ENCODE peak calls at places on chromosomes 16 and 17, in five cellular contexts. Y, O, P, W and U are unnamed samples.
A peak's percentile ranks its signal among the peaks of the same experiment; 100 is the strongest.

GRCh38 chr16:50298075-50298460 is 31.7 kb downstream of the ADCY7 start:
- DNase-seq in Y (peak; percentile 2), O (no peak), P (no peak), W (no peak), U (no peak)

GRCh38 chr17:30992551-30992950 is 21.7 kb downstream of the RNF135 start:
- DNase-seq in Y (no peak), O (no peak), P (no peak), W (no peak), U (no peak)

GRCh38 chr17:75925103-75925502 is 15.7 kb downstream of the FBF1 start:
- DNase-seq in Y (no peak), O (no peak), P (no peak), W (no peak), U (no peak)

GRCh38 chr17:46832306-46832895 is 13.9 kb upstream of the WNT3 start:
- DNase-seq in Y (no peak), O (no peak), P (no peak), W (no peak), U (no peak)

GRCh38 chr17:21524211-21524591 is 148.0 kb downstream of the KCNJ12 start:
- DNase-seq in Y (no peak), O (no peak), P (no peak), W (no peak), U (no peak)

GRCh38 chr16:89922477-89922883 is 662 bp upstream of the TUBB3 start:
- DNase-seq in Y (peak; percentile 68), O (peak; percentile 83), P (peak; percentile 66), W (no peak), U (no peak)

GRCh38 chr17:29007456-29008455 is 1.9 kb upstream of the SEZ6 start:
- DNase-seq in Y (no peak), O (no peak), P (no peak), W (no peak), U (no peak)

GRCh38 chr16:67000384-67001158 is 12.2 kb downstream of the CES4A start:
- DNase-seq in Y (peak; percentile 51), O (no peak), P (peak; percentile 77), W (peak; percentile 85), U (no peak)

GRCh38 chr17:7809086-7809790 is 24.8 kb upstream of the KDM6B start:
- DNase-seq in Y (no peak), O (no peak), P (no peak), W (no peak), U (no peak)

GRCh38 chr17:50087246-50087911 is 7.8 kb upstream of the PDK2 start:
- DNase-seq in Y (peak; percentile 78), O (no peak), P (peak; percentile 78), W (peak; percentile 76), U (no peak)

GRCh38 chr16:739560-740458 is 988 bp downstream of the CIAO3 start:
- DNase-seq in Y (no peak), O (no peak), P (no peak), W (no peak), U (no peak)

GRCh38 chr17:49402706-49403105 is 12.0 kb downstream of the PHB1 start:
- DNase-seq in Y (no peak), O (no peak), P (no peak), W (no peak), U (no peak)

GRCh38 chr16:24652209-24652712 is 77.2 kb upstream of the TNRC6A start:
- DNase-seq in Y (no peak), O (no peak), P (no peak), W (no peak), U (no peak)

DNA sequence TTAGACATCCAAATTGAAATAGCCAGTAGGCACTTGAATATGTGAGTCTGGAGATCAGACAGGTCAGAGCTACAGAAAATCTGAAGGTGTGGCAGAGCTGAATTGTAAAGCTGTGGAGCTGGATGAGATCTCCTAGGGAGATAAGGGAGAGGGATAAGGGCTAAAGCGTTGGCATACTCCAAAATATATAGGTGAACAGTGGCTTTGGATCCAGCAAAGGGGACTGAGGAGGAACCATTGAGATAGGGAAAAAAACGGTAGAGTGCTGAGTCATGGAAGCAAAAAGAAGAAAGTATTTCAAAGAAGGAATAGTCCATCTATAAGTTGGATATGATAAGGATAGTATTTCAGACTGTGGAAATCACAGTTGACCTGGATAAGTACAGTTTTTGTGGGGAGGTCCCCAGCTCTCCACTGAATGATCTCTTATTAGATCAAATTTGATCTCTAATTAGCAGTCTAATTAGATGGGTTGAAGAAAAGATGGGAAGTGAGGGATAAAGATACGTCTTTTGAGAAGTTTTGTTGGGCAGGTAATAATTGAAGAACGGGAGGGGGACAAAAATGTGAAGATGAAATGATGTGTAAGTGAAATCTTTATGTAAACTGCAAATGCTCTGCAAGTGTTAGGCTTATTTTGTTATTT is 587 bp upstream of the DBF4B start:
- DNase-seq in Y (no peak), O (no peak), P (no peak), W (no peak), U (no peak)
- H3K4me3 ChIP-seq in Y (peak overlapping the region; percentile 73), O (peak overlapping the region; percentile 72), P (no peak overlapping the region), W (peak overlapping the region; percentile 83), U (peak overlapping the region; percentile 87)

GRCh38 chr17:19414396-19415280 is 3.6 kb downstream of the RNF112 start:
- DNase-seq in Y (no peak), O (no peak), P (no peak), W (no peak), U (no peak)

GRCh38 chr17:19411641-19412040 is 609 bp downstream of the RNF112 start:
- DNase-seq in Y (no peak), O (no peak), P (no peak), W (no peak), U (no peak)

GRCh38 chr17:19412510-19412909 is 1.5 kb downstream of the RNF112 start:
- DNase-seq in Y (no peak), O (no peak), P (no peak), W (no peak), U (no peak)

GRCh38 chr17:19413725-19414124 is 2.7 kb downstream of the RNF112 start:
- DNase-seq in Y (no peak), O (no peak), P (no peak), W (no peak), U (no peak)

GRCh38 chr17:19412984-19413383 is 2.0 kb downstream of the RNF112 start:
- DNase-seq in Y (no peak), O (no peak), P (no peak), W (no peak), U (no peak)
- H3K4me3 ChIP-seq in Y (no peak overlapping the region), O (no peak overlapping the region), P (no peak overlapping the region), W (no peak overlapping the region), U (no peak overlapping the region)

GRCh38 chr17:79834575-79835469 is 4.4 kb downstream of the CBX4 start:
- DNase-seq in Y (peak; percentile 47), O (no peak), P (no peak), W (peak; percentile 68), U (no peak)

GRCh38 chr17:79837888-79838540 is 1.2 kb downstream of the CBX4 start:
- DNase-seq in Y (peak; percentile 29), O (no peak), P (peak; percentile 33), W (peak; percentile 56), U (no peak)

GRCh38 chr17:79836952-79837887 is 2.0 kb downstream of the CBX4 start:
- DNase-seq in Y (peak; percentile 77), O (no peak), P (peak; percentile 91), W (peak; percentile 95), U (no peak)

GRCh38 chr17:79835470-79835899 is 3.8 kb downstream of the CBX4 start:
- DNase-seq in Y (no peak), O (no peak), P (no peak), W (peak; percentile 62), U (no peak)

DNA sequence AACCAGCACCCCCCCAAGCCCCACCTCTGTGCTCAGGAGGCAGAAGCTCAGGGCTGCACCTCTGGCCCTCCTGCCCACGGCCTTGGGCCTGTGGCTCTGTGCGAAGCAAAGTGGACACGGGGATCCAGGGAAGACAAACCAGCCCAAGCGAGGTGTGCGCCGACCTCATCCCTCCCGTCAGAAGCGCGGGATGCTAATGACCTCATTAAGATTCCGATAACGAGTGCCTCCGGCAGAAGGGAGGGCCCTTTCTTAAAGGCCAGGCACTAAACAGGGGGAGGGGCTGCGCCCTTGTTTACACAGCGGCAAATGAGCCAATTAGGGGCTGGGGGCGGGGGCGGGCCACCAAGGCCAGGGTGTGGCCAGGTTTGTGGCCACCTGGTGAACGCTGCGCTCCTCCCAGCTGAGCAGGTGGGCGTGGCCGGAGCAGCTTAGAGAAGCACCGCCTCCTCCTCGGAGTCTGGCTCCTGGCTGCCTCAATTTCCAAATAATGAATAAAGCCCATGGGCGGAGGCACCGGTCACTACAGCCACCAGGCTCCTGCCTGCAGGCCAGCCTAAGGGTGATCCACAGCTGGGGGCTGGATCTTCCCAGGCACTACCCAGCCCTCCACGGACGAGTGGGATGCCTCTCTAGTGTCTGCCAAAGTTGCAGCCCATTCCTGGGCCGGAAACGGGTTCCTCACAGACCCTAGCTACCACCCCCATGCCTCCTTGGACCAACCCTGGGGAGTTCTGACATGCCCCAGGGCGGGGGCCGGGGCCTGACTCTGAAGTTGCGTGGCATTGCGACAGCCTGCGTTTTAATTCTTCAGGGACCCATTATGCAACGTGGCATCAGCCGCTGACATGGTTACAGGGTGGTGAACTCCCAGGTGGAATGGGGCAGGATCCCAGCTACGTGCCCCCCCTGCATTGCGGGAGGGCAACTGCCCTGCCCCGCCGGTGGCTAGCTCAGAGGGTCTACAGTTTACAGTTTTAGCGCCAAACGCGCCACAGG is 3.0 kb downstream of the CBX4 start:
- DNase-seq in Y (no peak), O (no peak), P (peak; percentile 87), W (peak; percentile 90), U (no peak)
- H3K4me3 ChIP-seq in Y (peak overlapping the region; percentile 99), O (no peak overlapping the region), P (no peak overlapping the region), W (peak overlapping the region; percentile 15), U (peak overlapping the region; percentile 66)

DNA sequence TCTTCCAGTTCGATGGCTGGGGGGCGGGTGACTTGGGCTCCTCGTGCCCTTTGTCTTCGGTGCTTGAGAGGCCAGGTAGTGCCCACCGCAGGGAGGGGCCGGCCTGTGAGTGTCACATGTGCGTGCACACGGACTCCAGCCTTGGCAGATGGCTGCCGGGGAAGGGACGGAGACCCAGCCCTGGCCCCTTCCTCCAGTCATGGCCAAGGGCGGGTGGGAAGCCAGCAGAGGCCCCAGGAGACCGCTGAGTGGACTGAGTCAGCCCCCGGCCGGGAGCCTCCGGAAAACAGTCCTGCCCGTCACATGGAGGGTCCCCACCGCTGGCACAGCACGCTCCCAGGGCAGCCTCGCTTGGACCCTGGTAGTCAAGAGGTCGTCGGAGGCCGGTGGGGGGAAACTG is 4.2 kb downstream of the GLIS2 start:
- DNase-seq in Y (peak; percentile 63), O (no peak), P (no peak), W (no peak), U (no peak)
- H3K4me3 ChIP-seq in Y (peak overlapping the region; percentile 23), O (peak overlapping the region; percentile 78), P (no peak overlapping the region), W (no peak overlapping the region), U (no peak overlapping the region)

GRCh38 chr17:35433075-35433894 is 985 bp upstream of the SLFN12 start:
- DNase-seq in Y (peak; percentile 56), O (peak; percentile 99), P (peak; percentile 62), W (peak; percentile 58), U (peak; percentile 99)
- H3K4me3 ChIP-seq in Y (peak overlapping the region; percentile 63), O (peak overlapping the region; percentile 55), P (peak overlapping the region; percentile 19), W (peak overlapping the region; percentile 41), U (peak overlapping the region; percentile 38)